ENCODE peak calls at places on chromosomes 2 and 18, in four cellular contexts. B is GM12878, G is HepG2, T is H1. U is an unnamed sample.

GRCh38 chr2:12718662-12719399 is 2.1 kb downstream of the TRIB2 start:
- DNase-seq in B (no peak), G (no peak), T (peak; percentile 59), U (peak; percentile 50)

GRCh38 chr2:207041279-207041678 is 102.0 kb downstream of the CPO start:
- DNase-seq in B (no peak), G (no peak), T (no peak), U (no peak)

GRCh38 chr18:57353137-57353939 is 981 bp downstream of the ST8SIA3 start:
- DNase-seq in B (no peak), G (no peak), T (no peak), U (peak; percentile 88)

GRCh38 chr2:196191541-196191940 is 20.2 kb upstream of the STK17B start:
- DNase-seq in B (no peak), G (no peak), T (no peak), U (no peak)

GRCh38 chr18:29874519-29875098 is 1167.9 kb downstream of the DSC3 start:
- DNase-seq in B (no peak), G (peak; percentile 52), T (no peak), U (peak; percentile 23)

GRCh38 chr18:13998571-13998970 is 83.2 kb upstream of the MC2R start:
- DNase-seq in B (no peak), G (no peak), T (no peak), U (no peak)

GRCh38 chr18:61589724-61590065 is 256.5 kb downstream of the CDH20 start:
- DNase-seq in B (no peak), G (no peak), T (no peak), U (no peak)

GRCh38 chr2:69491864-69492263 is 54.6 kb upstream of the NFU1 start:
- DNase-seq in B (no peak), G (peak; percentile 22), T (no peak), U (no peak)

GRCh38 chr2:219344756-219345458 is 12.4 kb upstream of the RESP18 start:
- DNase-seq in B (no peak), G (no peak), T (no peak), U (no peak)

GRCh38 chr2:16383411-16383810 is 282.2 kb downstream of the CYRIA start:
- DNase-seq in B (no peak), G (no peak), T (no peak), U (no peak)

GRCh38 chr2:32235315-32235714 is 29.4 kb downstream of the NLRC4 start:
- DNase-seq in B (no peak), G (no peak), T (no peak), U (no peak)

GRCh38 chr2:229921101-229921891 is 513 bp downstream of the TRIP12 start:
- DNase-seq in B (no peak), G (peak; percentile 80), T (peak; percentile 76), U (peak; percentile 79)

GRCh38 chr2:235508371-235509160 is 14.7 kb downstream of the AGAP1 start:
- DNase-seq in B (no peak), G (no peak), T (no peak), U (no peak)

GRCh38 chr2:12303181-12304030 is 413.3 kb upstream of the TRIB2 start:
- DNase-seq in B (no peak), G (no peak), T (no peak), U (no peak)

GRCh38 chr18:50313031-50313607 is 25.6 kb upstream of the CXXC1 start:
- DNase-seq in B (peak; percentile 73), G (no peak), T (no peak), U (no peak)

GRCh38 chr2:137964066-137964858 is at the start of gene HNMT:
- DNase-seq in B (no peak), G (peak; percentile 100), T (peak; percentile 53), U (peak; percentile 59)

GRCh38 chr18:5824370-5824984 is 70.8 kb downstream of the TMEM200C start:
- DNase-seq in B (no peak), G (no peak), T (no peak), U (no peak)
- TF ChIP-seq SIN3A in B (no peak), G (no peak), T (no peak), U (no peak)

DNA sequence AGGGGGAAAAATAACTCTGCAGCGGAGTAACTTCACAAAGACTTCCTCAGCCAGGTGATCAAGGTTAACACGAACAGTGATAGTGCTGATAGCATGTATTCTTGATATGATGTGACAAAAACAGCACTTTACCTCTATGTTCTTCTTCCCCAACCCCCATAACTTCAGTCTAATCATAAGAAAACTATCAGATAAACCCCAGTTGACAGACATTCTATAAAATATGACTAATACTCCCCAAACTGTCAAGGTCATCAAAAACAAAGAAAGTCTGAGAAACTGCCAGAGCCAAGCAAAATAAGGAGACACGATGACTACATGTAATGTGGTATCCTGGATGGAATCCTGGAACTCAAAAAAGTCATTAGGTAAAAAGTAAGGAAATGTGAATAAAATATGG is 30.6 kb downstream of the METTL8 start:
- DNase-seq in B (no peak), G (peak; percentile 6), T (no peak), U (no peak)
- TF ChIP-seq TCF12 in B (no peak), G (no peak), T (no peak), U (peak; percentile 41)

DNA sequence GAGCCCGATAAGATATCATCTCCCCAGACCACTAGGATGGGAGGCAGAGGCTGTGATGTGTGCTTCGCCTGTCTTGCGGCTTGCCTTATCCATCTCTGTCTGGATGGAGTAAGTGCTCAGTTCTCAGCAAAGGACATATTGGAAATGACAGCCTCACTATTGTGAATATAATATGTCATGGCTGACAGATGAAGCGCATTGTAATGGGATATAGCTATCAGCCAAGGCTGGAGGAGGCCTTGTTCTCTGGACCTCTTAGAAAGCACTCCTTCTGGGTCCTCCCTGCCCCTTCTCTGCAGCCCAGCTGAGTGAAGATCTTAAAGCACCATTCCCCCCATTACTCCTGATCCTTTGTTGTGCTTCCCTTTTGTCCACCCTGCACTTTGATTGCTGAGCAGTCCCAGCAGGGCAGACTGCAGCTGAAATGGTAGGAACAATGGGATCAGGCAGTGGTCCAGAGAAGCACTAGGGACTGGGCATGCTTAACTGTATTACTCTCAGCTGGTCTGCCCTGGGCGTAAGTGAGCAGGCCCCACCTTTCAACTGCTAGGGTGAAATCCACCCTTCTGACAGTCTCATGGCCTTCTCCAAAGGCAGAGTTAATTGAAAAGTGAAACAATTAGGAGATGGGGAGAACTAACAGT is 265.3 kb downstream of the SETBP1 start:
- DNase-seq in B (no peak), G (no peak), T (no peak), U (no peak)
- TF ChIP-seq SIN3A in B (no peak), G (no peak), T (no peak), U (no peak)

GRCh38 chr2:192194866-192195547 is at the start of gene TMEFF2:
- DNase-seq in B (no peak), G (peak; percentile 10), T (peak; percentile 93), U (peak; percentile 98)
- TF ChIP-seq TCF12 in B (no peak), G (no peak), T (no peak), U (no peak)

DNA sequence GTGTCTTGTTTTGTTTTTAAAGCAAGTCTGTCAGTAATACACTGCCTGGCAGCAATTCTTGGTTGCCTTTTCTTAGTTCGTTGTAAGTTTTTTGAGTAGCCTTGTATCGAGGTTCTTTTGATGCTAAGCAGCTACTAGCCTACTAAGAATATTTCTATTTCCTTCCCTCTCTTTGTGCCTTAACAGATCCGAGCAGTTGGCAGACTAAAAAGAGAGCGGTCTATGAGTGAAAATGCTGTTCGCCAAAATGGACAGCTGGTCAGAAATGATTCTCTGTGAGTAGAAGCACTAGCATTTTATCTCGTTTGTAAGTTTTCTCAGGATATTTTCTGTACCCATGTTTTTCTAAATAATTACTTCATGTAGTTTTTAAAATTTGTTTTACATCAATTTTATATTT is 15.1 kb downstream of the MFF start:
- DNase-seq in B (no peak), G (no peak), T (no peak), U (no peak)
- TF ChIP-seq SIN3A in B (no peak), G (no peak), T (no peak), U (no peak)

DNA sequence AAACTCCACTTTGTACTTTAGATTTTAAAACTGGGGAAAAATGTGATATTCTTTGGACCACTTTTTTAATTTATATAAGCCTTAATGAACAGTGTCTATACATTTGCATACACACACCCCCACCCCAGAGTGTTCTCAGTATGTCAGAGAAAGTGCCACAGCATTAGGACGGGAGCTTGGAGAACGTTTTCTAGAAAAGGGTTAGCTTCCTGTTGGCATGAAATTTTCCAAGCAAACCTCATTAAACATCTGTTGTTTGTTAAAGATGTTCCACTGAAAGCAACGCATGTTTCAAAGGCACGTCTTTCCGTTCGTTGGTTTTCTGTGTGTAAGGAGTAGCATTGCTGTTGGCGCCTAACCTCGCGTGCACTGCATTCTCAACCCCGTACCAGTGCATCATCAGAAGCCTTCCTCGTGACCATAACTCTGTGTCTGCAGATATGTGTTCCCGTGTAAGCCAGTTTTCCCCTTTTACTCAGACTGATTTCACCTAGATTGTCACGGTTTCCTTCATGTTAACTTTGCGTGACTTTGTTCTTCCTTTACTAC is 228.5 kb downstream of the ALPK2 start:
- DNase-seq in B (no peak), G (no peak), T (no peak), U (no peak)
- TF ChIP-seq TCF12 in B (no peak), G (no peak), T (no peak), U (no peak)

U was measured in SK-N-SH.